ENCODE peak calls at places on chromosomes 3 and 15, in ten cellular contexts. One of them, this sample, is unnamed. For H3K27me3 and H3K4me1, the result is how much of the 10 kb centered on the place peaks cover.

GRCh38 chr3:102090646-102091045 is 241.3 kb downstream of the NFKBIZ start:
- DNase-seq in NT2/D1: no peak
- DNase-seq in right lobe of liver: no peak
- DNase-seq in pancreas: no peak
- DNase-seq in stomach: no peak
- DNase-seq in heart right ventricle: no peak
- DNase-seq in cardiac muscle cell: no peak
- DNase-seq in aorta: no peak
- DNase-seq in osteoblast: no peak
- DNase-seq in lung: no peak
- DNase-seq in this sample: no peak

GRCh38 chr3:183555541-183556081 is at the start of gene KLHL6:
- DNase-seq in NT2/D1: no peak
- DNase-seq in right lobe of liver: peak
- DNase-seq in pancreas: no peak
- DNase-seq in stomach: peak
- DNase-seq in heart right ventricle: peak
- DNase-seq in cardiac muscle cell: no peak
- DNase-seq in aorta: no peak
- DNase-seq in osteoblast: no peak
- DNase-seq in lung: no peak
- DNase-seq in this sample: peak

GRCh38 chr3:118208642-118209041 is 826.0 kb downstream of the IGSF11 start:
- DNase-seq in NT2/D1: no peak
- DNase-seq in right lobe of liver: no peak
- DNase-seq in pancreas: no peak
- DNase-seq in stomach: no peak
- DNase-seq in heart right ventricle: no peak
- DNase-seq in cardiac muscle cell: no peak
- DNase-seq in aorta: no peak
- DNase-seq in osteoblast: no peak
- DNase-seq in lung: no peak
- DNase-seq in this sample: no peak

GRCh38 chr3:54180926-54181325 is 58.6 kb downstream of the CACNA2D3 start:
- DNase-seq in NT2/D1: no peak
- DNase-seq in right lobe of liver: no peak
- DNase-seq in pancreas: no peak
- DNase-seq in stomach: no peak
- DNase-seq in heart right ventricle: no peak
- DNase-seq in cardiac muscle cell: no peak
- DNase-seq in aorta: no peak
- DNase-seq in osteoblast: no peak
- DNase-seq in lung: no peak
- DNase-seq in this sample: no peak

GRCh38 chr3:105032541-105032940 is 334.2 kb upstream of the ALCAM start:
- DNase-seq in NT2/D1: no peak
- DNase-seq in right lobe of liver: no peak
- DNase-seq in pancreas: no peak
- DNase-seq in stomach: peak
- DNase-seq in heart right ventricle: no peak
- DNase-seq in cardiac muscle cell: no peak
- DNase-seq in aorta: no peak
- DNase-seq in osteoblast: no peak
- DNase-seq in lung: no peak
- DNase-seq in this sample: no peak

GRCh38 chr15:66829551-66830131 is 127.6 kb downstream of the SMAD6 start:
- DNase-seq in NT2/D1: no peak
- DNase-seq in right lobe of liver: no peak
- DNase-seq in pancreas: no peak
- DNase-seq in stomach: no peak
- DNase-seq in heart right ventricle: no peak
- DNase-seq in cardiac muscle cell: no peak
- DNase-seq in aorta: no peak
- DNase-seq in osteoblast: peak
- DNase-seq in lung: no peak
- DNase-seq in this sample: no peak

GRCh38 chr3:56357266-56357665 is 111.0 kb downstream of the ERC2 start:
- DNase-seq in NT2/D1: no peak
- DNase-seq in right lobe of liver: no peak
- DNase-seq in pancreas: no peak
- DNase-seq in stomach: no peak
- DNase-seq in heart right ventricle: no peak
- DNase-seq in cardiac muscle cell: peak
- DNase-seq in aorta: no peak
- DNase-seq in osteoblast: no peak
- DNase-seq in lung: no peak
- DNase-seq in this sample: no peak

GRCh38 chr3:188627652-188628051 is 473.7 kb downstream of the LPP start:
- DNase-seq in NT2/D1: no peak
- DNase-seq in right lobe of liver: no peak
- DNase-seq in pancreas: no peak
- DNase-seq in stomach: no peak
- DNase-seq in heart right ventricle: no peak
- DNase-seq in cardiac muscle cell: no peak
- DNase-seq in aorta: no peak
- DNase-seq in osteoblast: no peak
- DNase-seq in lung: no peak
- DNase-seq in this sample: no peak

GRCh38 chr15:73134196-73134595 is 81.9 kb downstream of the NEO1 start:
- DNase-seq in NT2/D1: no peak
- DNase-seq in right lobe of liver: no peak
- DNase-seq in pancreas: no peak
- DNase-seq in stomach: no peak
- DNase-seq in heart right ventricle: no peak
- DNase-seq in cardiac muscle cell: no peak
- DNase-seq in aorta: no peak
- DNase-seq in osteoblast: no peak
- DNase-seq in lung: no peak
- DNase-seq in this sample: no peak

GRCh38 chr3:37863949-37864822 is 2.5 kb downstream of the CTDSPL start:
- DNase-seq in NT2/D1: no peak
- DNase-seq in right lobe of liver: no peak
- DNase-seq in pancreas: no peak
- DNase-seq in stomach: no peak
- DNase-seq in heart right ventricle: no peak
- DNase-seq in cardiac muscle cell: no peak
- DNase-seq in aorta: no peak
- DNase-seq in osteoblast: no peak
- DNase-seq in lung: no peak
- DNase-seq in this sample: no peak

GRCh38 chr3:24060055-24060454 is 115.0 kb downstream of the NR1D2 start:
- DNase-seq in NT2/D1: peak
- DNase-seq in right lobe of liver: no peak
- DNase-seq in pancreas: no peak
- DNase-seq in stomach: no peak
- DNase-seq in heart right ventricle: no peak
- DNase-seq in cardiac muscle cell: peak
- DNase-seq in aorta: no peak
- DNase-seq in osteoblast: no peak
- DNase-seq in lung: peak
- DNase-seq in this sample: no peak

GRCh38 chr3:69231929-69232437 is 109.6 kb upstream of the LMOD3 start:
- DNase-seq in NT2/D1: no peak
- DNase-seq in right lobe of liver: no peak
- DNase-seq in pancreas: no peak
- DNase-seq in stomach: peak
- DNase-seq in heart right ventricle: no peak
- DNase-seq in cardiac muscle cell: peak
- DNase-seq in aorta: no peak
- DNase-seq in osteoblast: no peak
- DNase-seq in lung: no peak
- DNase-seq in this sample: no peak

GRCh38 chr15:68335655-68336054 is 58.1 kb downstream of the FEM1B start:
- DNase-seq in NT2/D1: no peak
- DNase-seq in right lobe of liver: peak
- DNase-seq in pancreas: no peak
- DNase-seq in stomach: no peak
- DNase-seq in heart right ventricle: peak
- DNase-seq in cardiac muscle cell: no peak
- DNase-seq in aorta: peak
- DNase-seq in osteoblast: no peak
- DNase-seq in lung: no peak
- DNase-seq in this sample: no peak

GRCh38 chr3:123286308-123287023 is 84.7 kb downstream of the SEC22A start:
- DNase-seq in NT2/D1: peak
- DNase-seq in right lobe of liver: no peak
- DNase-seq in pancreas: peak
- DNase-seq in stomach: no peak
- DNase-seq in heart right ventricle: no peak
- DNase-seq in cardiac muscle cell: peak
- DNase-seq in aorta: no peak
- DNase-seq in osteoblast: peak
- DNase-seq in lung: peak
- DNase-seq in this sample: no peak

GRCh38 chr15:72584006-72584405 is 70.5 kb upstream of the GOLGA6B start:
- DNase-seq in NT2/D1: peak
- DNase-seq in right lobe of liver: no peak
- DNase-seq in pancreas: no peak
- DNase-seq in stomach: no peak
- DNase-seq in heart right ventricle: no peak
- DNase-seq in cardiac muscle cell: no peak
- DNase-seq in aorta: no peak
- DNase-seq in osteoblast: no peak
- DNase-seq in lung: no peak
- DNase-seq in this sample: no peak

GRCh38 chr15:78950906-78951840 is 6.3 kb upstream of the CTSH start:
- DNase-seq in NT2/D1: no peak
- DNase-seq in right lobe of liver: no peak
- DNase-seq in pancreas: no peak
- DNase-seq in stomach: no peak
- DNase-seq in heart right ventricle: no peak
- DNase-seq in cardiac muscle cell: no peak
- DNase-seq in aorta: no peak
- DNase-seq in osteoblast: peak
- DNase-seq in lung: no peak
- DNase-seq in this sample: no peak

GRCh38 chr3:88142094-88142624 is 7.6 kb upstream of the C3orf38 start:
- DNase-seq in NT2/D1: no peak
- DNase-seq in right lobe of liver: no peak
- DNase-seq in pancreas: no peak
- DNase-seq in stomach: no peak
- DNase-seq in heart right ventricle: no peak
- DNase-seq in cardiac muscle cell: no peak
- DNase-seq in aorta: no peak
- DNase-seq in osteoblast: peak
- DNase-seq in lung: no peak
- DNase-seq in this sample: no peak

GRCh38 chr3:106397004-106397403 is 528.2 kb upstream of the CBLB start:
- DNase-seq in NT2/D1: peak
- DNase-seq in right lobe of liver: no peak
- DNase-seq in pancreas: no peak
- DNase-seq in stomach: no peak
- DNase-seq in heart right ventricle: no peak
- DNase-seq in cardiac muscle cell: no peak
- DNase-seq in aorta: no peak
- DNase-seq in osteoblast: no peak
- DNase-seq in lung: no peak
- DNase-seq in this sample: no peak

GRCh38 chr3:81887448-81887847 is 126.0 kb upstream of the GBE1 start:
- DNase-seq in NT2/D1: no peak
- DNase-seq in right lobe of liver: no peak
- DNase-seq in pancreas: no peak
- DNase-seq in stomach: no peak
- DNase-seq in heart right ventricle: no peak
- DNase-seq in cardiac muscle cell: no peak
- DNase-seq in aorta: no peak
- DNase-seq in osteoblast: no peak
- DNase-seq in lung: no peak
- DNase-seq in this sample: no peak

GRCh38 chr15:22933641-22934061 is 46.5 kb downstream of the CYFIP1 start:
- DNase-seq in NT2/D1: no peak
- DNase-seq in right lobe of liver: no peak
- DNase-seq in pancreas: no peak
- DNase-seq in stomach: peak
- DNase-seq in heart right ventricle: no peak
- DNase-seq in cardiac muscle cell: no peak
- DNase-seq in aorta: no peak
- DNase-seq in osteoblast: peak
- DNase-seq in lung: no peak
- DNase-seq in this sample: no peak

GRCh38 chr3:171763392-171763791 is 46.9 kb downstream of the PLD1 start:
- DNase-seq in NT2/D1: no peak
- DNase-seq in right lobe of liver: no peak
- DNase-seq in pancreas: no peak
- DNase-seq in stomach: no peak
- DNase-seq in heart right ventricle: no peak
- DNase-seq in cardiac muscle cell: no peak
- DNase-seq in aorta: no peak
- DNase-seq in osteoblast: no peak
- DNase-seq in lung: no peak
- DNase-seq in this sample: no peak

GRCh38 chr3:192409838-192410683 is 317.3 kb downstream of the FGF12 start:
- DNase-seq in NT2/D1: peak
- DNase-seq in right lobe of liver: no peak
- DNase-seq in pancreas: peak
- DNase-seq in stomach: no peak
- DNase-seq in heart right ventricle: peak
- DNase-seq in cardiac muscle cell: peak
- DNase-seq in aorta: peak
- DNase-seq in osteoblast: peak
- DNase-seq in lung: no peak
- DNase-seq in this sample: no peak
- H3K27me3 ChIP-seq in NT2/D1: under half
- H3K27me3 ChIP-seq in right lobe of liver: under half
- H3K27me3 ChIP-seq in pancreas: under half
- H3K27me3 ChIP-seq in stomach: under half
- H3K27me3 ChIP-seq in heart right ventricle: under half
- H3K27me3 ChIP-seq in cardiac muscle cell: half or more
- H3K27me3 ChIP-seq in aorta: under half
- H3K27me3 ChIP-seq in osteoblast: under half
- H3K27me3 ChIP-seq in lung: under half
- H3K27me3 ChIP-seq in this sample: under half

GRCh38 chr15:63507878-63508818 is 3.8 kb downstream of the USP3 start:
- DNase-seq in NT2/D1: no peak
- DNase-seq in right lobe of liver: no peak
- DNase-seq in pancreas: no peak
- DNase-seq in stomach: no peak
- DNase-seq in heart right ventricle: no peak
- DNase-seq in cardiac muscle cell: no peak
- DNase-seq in aorta: no peak
- DNase-seq in osteoblast: no peak
- DNase-seq in lung: no peak
- DNase-seq in this sample: no peak
- H3K4me1 ChIP-seq in NT2/D1: under half
- H3K4me1 ChIP-seq in right lobe of liver: half or more
- H3K4me1 ChIP-seq in pancreas: under half
- H3K4me1 ChIP-seq in stomach: half or more
- H3K4me1 ChIP-seq in heart right ventricle: half or more
- H3K4me1 ChIP-seq in cardiac muscle cell: under half
- H3K4me1 ChIP-seq in aorta: under half
- H3K4me1 ChIP-seq in osteoblast: half or more
- H3K4me1 ChIP-seq in lung: under half
- H3K4me1 ChIP-seq in this sample: half or more

GRCh38 chr15:92657486-92657885 is 1.9 kb upstream of the FAM174B start:
- DNase-seq in NT2/D1: no peak
- DNase-seq in right lobe of liver: no peak
- DNase-seq in pancreas: no peak
- DNase-seq in stomach: no peak
- DNase-seq in heart right ventricle: no peak
- DNase-seq in cardiac muscle cell: no peak
- DNase-seq in aorta: no peak
- DNase-seq in osteoblast: no peak
- DNase-seq in lung: no peak
- DNase-seq in this sample: no peak
- H3K27me3 ChIP-seq in NT2/D1: under half
- H3K27me3 ChIP-seq in right lobe of liver: under half
- H3K27me3 ChIP-seq in pancreas: under half
- H3K27me3 ChIP-seq in stomach: under half
- H3K27me3 ChIP-seq in heart right ventricle: under half
- H3K27me3 ChIP-seq in cardiac muscle cell: under half
- H3K27me3 ChIP-seq in aorta: under half
- H3K27me3 ChIP-seq in osteoblast: under half
- H3K27me3 ChIP-seq in lung: under half
- H3K27me3 ChIP-seq in this sample: under half

GRCh38 chr15:92820233-92821021 is 79.7 kb upstream of the CHD2 start:
- DNase-seq in NT2/D1: peak
- DNase-seq in right lobe of liver: peak
- DNase-seq in pancreas: peak
- DNase-seq in stomach: peak
- DNase-seq in heart right ventricle: peak
- DNase-seq in cardiac muscle cell: peak
- DNase-seq in aorta: peak
- DNase-seq in osteoblast: peak
- DNase-seq in lung: peak
- DNase-seq in this sample: peak
- H3K4me1 ChIP-seq in NT2/D1: under half
- H3K4me1 ChIP-seq in right lobe of liver: under half
- H3K4me1 ChIP-seq in pancreas: under half
- H3K4me1 ChIP-seq in stomach: under half
- H3K4me1 ChIP-seq in heart right ventricle: under half
- H3K4me1 ChIP-seq in cardiac muscle cell: half or more
- H3K4me1 ChIP-seq in aorta: under half
- H3K4me1 ChIP-seq in osteoblast: under half
- H3K4me1 ChIP-seq in lung: under half
- H3K4me1 ChIP-seq in this sample: half or more

This sample was measured in CD8-positive, alpha-beta memory T cell.